ENCODE peak calls at places on chromosomes 4 and X, in ten cellular contexts. Q is heart right ventricle; W is myocyte; O is HFFc6; Y is T-helper 22 cell; S is NCI-H774; A is cardiac muscle cell; I is ovary; B is type B pancreatic cell; J is activated T-cell treated with anti-CD3 and anti-CD28 coated beads, Interleukin-2, amount 50 U/mL, for 72 hours. V is an unnamed sample.

GRCh38 chr4:107710493-107711459 is 9.3 kb downstream of the PAPSS1 start:
- DNase-seq in B (no peak), W (no peak), Y (no peak), I (no peak), O (no peak), Q (no peak), J (no peak), S (no peak), A (peak), V (no peak)

GRCh38 chr4:68375667-68376559 is 26.0 kb upstream of the YTHDC1 start:
- DNase-seq in A (peak), S (no peak), O (peak), J (peak), Y (no peak), Q (peak), I (peak), W (peak), B (no peak), V (peak)

GRCh38 chr4:169383724-169384123 is 113.0 kb upstream of the SH3RF1 start:
- DNase-seq in I (no peak), W (peak), O (peak), B (no peak), A (peak), J (no peak), S (no peak), Y (no peak), Q (no peak), V (peak)

GRCh38 chr4:113634081-113634969 is 127.2 kb downstream of the CAMK2D start:
- DNase-seq in B (no peak), Y (no peak), A (no peak), S (no peak), O (no peak), I (no peak), W (no peak), Q (no peak), J (no peak), V (no peak)

GRCh38 chrX:1480082-1480785 is 27.5 kb upstream of the ASMTL start:
- DNase-seq in B (peak), S (no peak), Y (no peak), O (no peak), W (no peak), A (no peak), I (no peak), J (no peak), Q (peak), V (no peak)

GRCh38 chrX:50707955-50708694 is 105.9 kb downstream of the SHROOM4 start:
- DNase-seq in J (no peak), I (no peak), Y (no peak), Q (peak), O (no peak), S (no peak), B (no peak), W (no peak), A (no peak), V (no peak)

GRCh38 chr4:176660561-176660960 is 132.2 kb downstream of the VEGFC start:
- DNase-seq in O (no peak), S (no peak), W (no peak), J (no peak), Q (no peak), B (no peak), Y (no peak), A (no peak), I (no peak), V (peak)

GRCh38 chr4:14415146-14415545 is 587.1 kb upstream of the CPEB2 start:
- DNase-seq in A (peak), S (no peak), W (peak), O (no peak), I (no peak), Q (no peak), B (no peak), Y (no peak), J (no peak), V (peak)

GRCh38 chr4:165991325-165992180 is 118.5 kb downstream of the TLL1 start:
- DNase-seq in B (no peak), I (no peak), W (no peak), Y (no peak), Q (no peak), A (peak), O (peak), J (no peak), S (no peak), V (no peak)

GRCh38 chr4:19455850-19456602 is 795.7 kb upstream of the SLIT2 start:
- DNase-seq in J (no peak), A (no peak), I (no peak), Q (no peak), B (no peak), W (no peak), Y (no peak), O (no peak), S (peak), V (no peak)

GRCh38 chr4:126441173-126441810 is 1126.5 kb downstream of the FAT4 start:
- DNase-seq in J (no peak), Y (no peak), O (no peak), I (no peak), B (no peak), S (no peak), Q (no peak), W (peak), A (no peak), V (no peak)

GRCh38 chr4:30714408-30715031 is 5.6 kb upstream of the PCDH7 start:
- DNase-seq in J (no peak), Q (peak), B (no peak), S (no peak), I (peak), Y (no peak), O (peak), W (peak), A (peak), V (peak)

GRCh38 chr4:45385306-45385705 is 659.0 kb upstream of the GNPDA2 start:
- DNase-seq in A (no peak), J (no peak), I (no peak), O (no peak), B (no peak), W (no peak), Y (no peak), S (no peak), Q (no peak), V (no peak)

GRCh38 chr4:154626793-154627484 is 14.5 kb upstream of the FGG start:
- DNase-seq in W (peak), O (no peak), Y (no peak), J (peak), I (peak), B (peak), A (peak), Q (no peak), S (no peak), V (peak)

GRCh38 chrX:20063716-20064351 is 52.9 kb downstream of the MAP7D2 start:
- DNase-seq in A (peak), J (peak), Y (no peak), Q (no peak), B (no peak), W (no peak), S (no peak), O (no peak), I (no peak), V (no peak)